ENCODE peak calls at places on chromosomes 2 and 18, in nine cellular contexts. T is activated CD8-positive, alpha-beta memory T cell treated with anti-CD3 and anti-CD28 coated beads for 48 hours; R is substantia nigra; L is IMR-90; W is amniotic epithelial cell; J is bronchial epithelial cell; Q is A172; F is coronary artery; D is CD8-positive, alpha-beta T cell. U is an unnamed sample.

GRCh38 chr2:146246734-146247523 is 1597.9 kb upstream of the ACVR2A start:
- DNase-seq in T (no peak), R (no peak), L (peak), W (no peak), J (no peak), Q (no peak), F (no peak), D (no peak), U (no peak)

GRCh38 chr2:101616411-101616810 is 81.1 kb upstream of the MAP4K4 start:
- DNase-seq in T (no peak), R (peak), L (peak), W (no peak), J (no peak), Q (no peak), F (no peak), D (no peak), U (no peak)

GRCh38 chr18:74478876-74479275 is 17.3 kb upstream of the CNDP2 start:
- DNase-seq in T (no peak), R (no peak), L (no peak), W (peak), J (peak), Q (no peak), F (no peak), D (no peak), U (no peak)

GRCh38 chr2:211879323-211879722 is 659.3 kb downstream of the ERBB4 start:
- DNase-seq in T (no peak), R (no peak), L (peak), W (no peak), J (peak), Q (no peak), F (no peak), D (no peak), U (no peak)

GRCh38 chr2:192011196-192011595 is 164.3 kb upstream of the CAVIN2 start:
- DNase-seq in T (no peak), R (no peak), L (peak), W (no peak), J (no peak), Q (no peak), F (no peak), D (no peak), U (no peak)

GRCh38 chr2:54903736-54904554 is 146.3 kb downstream of the RTN4 start:
- DNase-seq in T (peak), R (no peak), L (peak), W (peak), J (peak), Q (peak), F (no peak), D (peak), U (peak)

GRCh38 chr2:8132371-8132831 is 549.5 kb upstream of the ID2 start:
- DNase-seq in T (no peak), R (no peak), L (no peak), W (no peak), J (no peak), Q (no peak), F (no peak), D (no peak), U (no peak)

GRCh38 chr2:30385327-30385726 is 61.7 kb upstream of the LCLAT1 start:
- DNase-seq in T (no peak), R (no peak), L (peak), W (peak), J (peak), Q (peak), F (no peak), D (no peak), U (no peak)

GRCh38 chr2:42100696-42101585 is 53.1 kb downstream of the PKDCC start:
- DNase-seq in T (peak), R (no peak), L (peak), W (peak), J (no peak), Q (peak), F (peak), D (peak), U (peak)

U was measured in T-helper 1 cell.